ENCODE peak calls at places on chromosomes 3 and 15, in nine cellular contexts. D is PC-3, H is lower lobe of right lung, O is tibial artery, C is heart right ventricle, W is IMR-90, S is left ventricle myocardium inferior, Y is cardiac muscle cell, L is NT2/D1. X is an unnamed sample. For H3K4me1, the result is how much of the 10 kb centered on the place peaks cover.

GRCh38 chr15:36896949-36897348 is 203.4 kb downstream of the MEIS2 start:
- DNase-seq in Y (peak), W (no peak), O (no peak), H (no peak), D (no peak), C (no peak), L (no peak), S (no peak), X (no peak)

GRCh38 chr3:32109256-32109655 is 2.8 kb downstream of the GPD1L start:
- DNase-seq in S (peak), L (no peak), Y (peak), O (peak), H (peak), D (peak), W (peak), C (peak), X (peak)

GRCh38 chr15:43514241-43515057 is 3.0 kb upstream of the MAP1A start:
- DNase-seq in L (no peak), H (no peak), O (peak), C (peak), D (peak), W (peak), S (peak), Y (peak), X (no peak)

GRCh38 chr15:32003558-32003957 is 26.8 kb upstream of the CHRNA7 start:
- DNase-seq in L (no peak), S (no peak), Y (no peak), O (no peak), D (no peak), H (no peak), C (no peak), W (no peak), X (no peak)

GRCh38 chr3:161171113-161171512 is 50.0 kb upstream of the NMD3 start:
- DNase-seq in C (peak), L (no peak), Y (no peak), W (peak), H (no peak), D (peak), S (peak), O (peak), X (no peak)

GRCh38 chr3:17552351-17552750 is 190.1 kb downstream of the TBC1D5 start:
- DNase-seq in O (no peak), L (no peak), C (no peak), Y (no peak), H (no peak), D (no peak), W (no peak), S (no peak), X (no peak)

GRCh38 chr3:190222916-190223315 is 99.3 kb downstream of the CLDN1 start:
- DNase-seq in Y (no peak), D (no peak), O (no peak), L (no peak), C (no peak), H (no peak), S (no peak), W (no peak), X (no peak)

GRCh38 chr3:20511863-20512262 is 325.9 kb upstream of the SGO1 start:
- DNase-seq in W (peak), S (no peak), L (peak), O (no peak), D (peak), H (no peak), Y (peak), C (no peak), X (no peak)

GRCh38 chr3:169710619-169711018 is 47.1 kb upstream of the MECOM start:
- DNase-seq in S (no peak), C (no peak), Y (no peak), W (peak), O (no peak), L (no peak), H (no peak), D (peak), X (no peak)

GRCh38 chr3:98172621-98173020 is 6.1 kb downstream of the OR5H15 start:
- DNase-seq in C (no peak), O (no peak), D (peak), W (no peak), S (no peak), Y (no peak), L (no peak), H (no peak), X (no peak)

GRCh38 chr3:39141211-39141995 is 12.0 kb downstream of the CSRNP1 start:
- DNase-seq in H (peak), L (no peak), O (peak), D (peak), W (peak), Y (no peak), S (no peak), C (peak), X (no peak)

GRCh38 chr15:49813615-49814014 is 192.8 kb downstream of the DTWD1 start:
- DNase-seq in O (no peak), Y (no peak), S (peak), W (no peak), L (no peak), D (no peak), H (no peak), C (no peak), X (no peak)

GRCh38 chr3:98994128-98994762 is 92.8 kb upstream of the DCBLD2 start:
- DNase-seq in Y (peak), H (no peak), C (no peak), D (peak), S (no peak), W (peak), O (no peak), L (peak), X (no peak)

GRCh38 chr15:70098461-70099166 is 897 bp upstream of the TLE3 start:
- DNase-seq in H (peak), L (no peak), D (peak), Y (peak), S (peak), O (no peak), W (no peak), C (peak), X (no peak)

GRCh38 chr3:13235897-13236296 is 162.7 kb upstream of the IQSEC1 start:
- DNase-seq in D (no peak), O (no peak), C (no peak), L (no peak), H (no peak), S (no peak), W (no peak), Y (no peak), X (no peak)

GRCh38 chr3:72872183-72872582 is 15.7 kb upstream of the GXYLT2 start:
- DNase-seq in W (peak), S (no peak), O (no peak), C (no peak), D (no peak), Y (no peak), L (no peak), H (no peak), X (no peak)

GRCh38 chr3:65575376-65575840 is 463.3 kb downstream of the MAGI1 start:
- DNase-seq in H (no peak), S (no peak), L (no peak), O (no peak), Y (no peak), C (no peak), W (peak), D (peak), X (no peak)

GRCh38 chr3:187031934-187032333 is 101.6 kb downstream of the ST6GAL1 start:
- DNase-seq in O (no peak), D (no peak), H (no peak), S (no peak), C (no peak), Y (no peak), W (no peak), L (no peak), X (no peak)

GRCh38 chr15:21260966-21261395 is 179.3 kb downstream of the POTEB3 start:
- DNase-seq in C (peak), H (peak), Y (no peak), O (no peak), S (peak), W (no peak), D (peak), L (no peak), X (no peak)

GRCh38 chr15:81483496-81483895 is 109.5 kb upstream of the TMC3 start:
- DNase-seq in W (no peak), Y (no peak), O (no peak), H (no peak), C (no peak), L (no peak), S (no peak), D (no peak), X (no peak)

GRCh38 chr3:66856555-66856954 is 141.6 kb upstream of the KBTBD8 start:
- DNase-seq in D (no peak), Y (no peak), C (no peak), W (no peak), L (no peak), O (no peak), S (no peak), H (no peak), X (no peak)

GRCh38 chr3:17192995-17193394 is 308.2 kb downstream of the PLCL2 start:
- DNase-seq in H (no peak), S (no peak), W (no peak), C (no peak), L (no peak), D (no peak), Y (no peak), O (no peak), X (no peak)

GRCh38 chr3:52441772-52442332 is 3.1 kb downstream of the SEMA3G start:
- DNase-seq in W (no peak), H (no peak), O (no peak), L (no peak), S (no peak), C (no peak), D (no peak), Y (no peak), X (no peak)

GRCh38 chr15:77104155-77104554 is 33.2 kb upstream of the TSPAN3 start:
- DNase-seq in C (peak), D (no peak), Y (no peak), L (no peak), O (peak), S (peak), W (peak), H (no peak), X (no peak)

GRCh38 chr15:63473007-63473748 is 31.2 kb upstream of the USP3 start:
- DNase-seq in O (no peak), C (no peak), H (no peak), Y (no peak), W (no peak), L (no peak), S (no peak), D (no peak), X (no peak)
- H3K4me1 ChIP-seq in O (under half), C (under half), H (under half), Y (under half), W (under half), L (under half), S (under half), D (under half), X (under half)

DNA sequence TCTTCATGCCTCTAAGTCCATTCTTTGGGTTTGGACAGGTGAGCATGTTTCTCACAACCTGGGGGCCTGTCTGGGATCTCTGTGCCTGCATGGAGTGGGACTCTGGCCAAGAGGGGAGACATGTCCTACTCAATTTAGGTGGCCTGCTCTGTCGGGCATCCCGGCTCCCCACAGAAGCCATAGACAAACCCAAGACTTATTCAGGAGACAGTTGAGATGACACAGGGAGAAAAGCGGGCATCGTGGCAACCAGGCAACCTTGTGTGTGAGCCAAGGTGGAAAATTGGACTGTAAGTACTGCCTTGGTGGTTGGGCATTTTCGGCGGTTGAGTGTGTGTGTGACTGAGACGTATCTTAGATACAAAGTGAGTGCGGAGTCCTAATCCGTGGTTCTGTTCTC is 40.5 kb downstream of the PPCDC start:
- DNase-seq in S (no peak), W (no peak), O (no peak), Y (no peak), L (no peak), H (no peak), C (no peak), D (no peak), X (no peak)
- H3K4me1 ChIP-seq in S (half or more), W (under half), O (under half), Y (under half), L (under half), H (under half), C (half or more), D (under half), X (under half)

GRCh38 chr3:156776871-156777270 is 49.3 kb upstream of the LEKR1 start:
- DNase-seq in W (no peak), D (no peak), H (no peak), Y (no peak), S (no peak), L (no peak), O (no peak), C (no peak), X (no peak)

GRCh38 chr3:156782921-156783320 is 43.2 kb upstream of the LEKR1 start:
- DNase-seq in O (no peak), S (no peak), W (peak), L (no peak), C (no peak), Y (no peak), H (no peak), D (peak), X (no peak)

GRCh38 chr3:156787015-156787414 is 39.1 kb upstream of the LEKR1 start:
- DNase-seq in D (no peak), W (no peak), O (no peak), Y (peak), C (no peak), H (no peak), L (no peak), S (no peak), X (no peak)

GRCh38 chr3:156781310-156782230 is 44.6 kb upstream of the LEKR1 start:
- DNase-seq in W (peak), S (no peak), C (no peak), Y (no peak), H (no peak), O (no peak), L (no peak), D (peak), X (no peak)

GRCh38 chr3:156782319-156782718 is 43.8 kb upstream of the LEKR1 start:
- DNase-seq in W (no peak), H (no peak), S (no peak), C (no peak), L (no peak), O (no peak), D (peak), Y (no peak), X (no peak)
- H3K4me1 ChIP-seq in W (under half), H (under half), S (under half), C (under half), L (under half), O (under half), D (half or more), Y (under half), X (under half)

DNA sequence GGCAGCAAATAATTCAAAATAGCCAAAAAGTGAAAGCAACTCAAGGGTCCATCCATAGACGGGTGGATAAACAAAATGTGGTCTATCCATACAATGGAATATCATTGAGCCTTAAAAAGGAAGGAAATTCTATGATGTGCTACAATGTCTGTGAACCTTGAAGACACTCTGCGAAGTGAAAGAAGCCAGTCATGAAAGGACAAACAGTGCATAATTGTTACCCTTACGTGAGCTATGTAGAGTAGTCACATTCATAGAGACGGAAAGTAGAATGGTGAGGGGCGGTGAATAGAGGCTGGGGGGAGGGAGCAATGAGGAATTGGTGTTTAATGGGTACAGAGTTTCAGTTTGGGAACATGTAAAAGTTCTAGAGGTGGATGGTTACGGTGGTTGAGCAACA is 18.1 kb downstream of the IGF1R start:
- DNase-seq in S (no peak), Y (no peak), O (no peak), D (no peak), H (no peak), L (no peak), C (no peak), W (no peak), X (no peak)
- H3K4me1 ChIP-seq in S (half or more), Y (under half), O (half or more), D (under half), H (under half), L (under half), C (under half), W (under half), X (half or more)

DNA sequence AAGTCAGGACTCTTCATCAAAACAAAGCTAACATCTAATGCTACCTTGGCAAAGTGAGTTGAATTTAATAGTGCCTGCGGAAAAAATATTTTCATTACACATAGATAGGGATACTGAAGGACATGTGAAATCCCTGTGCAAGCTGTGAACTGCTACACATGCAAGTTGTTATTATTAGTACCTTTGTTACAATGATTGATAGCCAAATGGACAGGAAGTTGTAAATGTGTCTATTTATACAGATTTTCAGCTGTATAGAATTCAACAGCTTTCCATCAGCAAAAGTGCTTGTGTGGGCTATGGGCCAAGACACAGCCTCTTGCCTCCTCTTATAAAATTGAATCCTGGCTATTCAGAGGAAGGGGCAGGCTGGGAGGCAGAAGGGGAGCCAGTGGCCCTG is 47.8 kb downstream of the UMPS start:
- DNase-seq in Y (no peak), S (no peak), D (no peak), C (no peak), H (no peak), O (no peak), W (no peak), L (no peak), X (no peak)
- H3K4me1 ChIP-seq in Y (under half), S (half or more), D (under half), C (half or more), H (under half), O (half or more), W (under half), L (under half), X (half or more)

DNA sequence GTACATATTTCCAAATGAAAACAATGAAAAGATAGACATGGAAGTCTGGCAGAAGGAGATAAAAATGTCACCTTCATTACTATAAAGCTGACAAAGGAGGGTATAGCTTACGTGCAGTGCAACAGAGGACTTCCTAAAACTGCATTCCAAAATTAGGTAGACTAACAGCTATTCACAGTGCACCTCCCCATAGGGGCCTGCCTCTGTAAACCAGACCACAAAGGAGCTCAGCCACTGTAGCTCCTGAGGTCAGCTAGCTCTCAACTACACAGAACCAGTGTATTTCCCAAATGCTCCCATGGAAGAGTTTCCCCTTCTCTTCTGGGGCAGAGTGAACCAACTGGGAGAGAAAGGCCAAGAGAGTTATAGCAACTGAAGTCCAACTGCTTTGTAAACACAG is 31.2 kb upstream of the PHLDB2 start:
- DNase-seq in L (no peak), O (no peak), H (no peak), D (no peak), C (no peak), Y (no peak), S (no peak), W (no peak), X (no peak)
- H3K4me1 ChIP-seq in L (under half), O (under half), H (under half), D (under half), C (under half), Y (under half), S (under half), W (under half), X (under half)